ENCODE peak calls at places on chromosome 17, in five cellular contexts. One of them, this sample, is unnamed.

GRCh38 chr17:17774009-17774881 is 62.5 kb downstream of the SREBF1 start:
- DNase-seq in A673: no peak
- DNase-seq in GM23338: peak
- DNase-seq in kidney epithelial cell: no peak
- DNase-seq in heart left ventricle: peak
- DNase-seq in this sample: no peak

GRCh38 chr17:49486012-49486641 is 9.0 kb upstream of the NGFR start:
- DNase-seq in GM23338: peak
- DNase-seq in kidney epithelial cell: no peak
- DNase-seq in A673: no peak
- DNase-seq in heart left ventricle: no peak
- DNase-seq in this sample: no peak

GRCh38 chr17:21127508-21128077 is 829 bp downstream of the DHRS7B start:
- DNase-seq in A673: no peak
- DNase-seq in kidney epithelial cell: no peak
- DNase-seq in GM23338: no peak
- DNase-seq in heart left ventricle: no peak
- DNase-seq in this sample: no peak

GRCh38 chr17:1773755-1774181 is 11.9 kb downstream of the SERPINF1 start:
- DNase-seq in heart left ventricle: peak
- DNase-seq in kidney epithelial cell: no peak
- DNase-seq in A673: no peak
- DNase-seq in GM23338: no peak
- DNase-seq in this sample: no peak

GRCh38 chr17:1294157-1294717 is 14.8 kb downstream of the TRARG1 start:
- DNase-seq in GM23338: no peak
- DNase-seq in A673: no peak
- DNase-seq in heart left ventricle: no peak
- DNase-seq in kidney epithelial cell: no peak
- DNase-seq in this sample: no peak

GRCh38 chr17:46977750-46978488 is 1.1 kb downstream of the RPRML start:
- DNase-seq in kidney epithelial cell: no peak
- DNase-seq in GM23338: no peak
- DNase-seq in heart left ventricle: no peak
- DNase-seq in A673: no peak
- DNase-seq in this sample: no peak

GRCh38 chr17:57455063-57455914 is 199.0 kb downstream of the MSI2 start:
- DNase-seq in kidney epithelial cell: no peak
- DNase-seq in A673: no peak
- DNase-seq in heart left ventricle: peak
- DNase-seq in GM23338: no peak
- DNase-seq in this sample: no peak

GRCh38 chr17:57861000-57861736 is 11.3 kb upstream of the MRPS23 start:
- DNase-seq in A673: peak
- DNase-seq in heart left ventricle: peak
- DNase-seq in kidney epithelial cell: no peak
- DNase-seq in GM23338: peak
- DNase-seq in this sample: no peak

DNA sequence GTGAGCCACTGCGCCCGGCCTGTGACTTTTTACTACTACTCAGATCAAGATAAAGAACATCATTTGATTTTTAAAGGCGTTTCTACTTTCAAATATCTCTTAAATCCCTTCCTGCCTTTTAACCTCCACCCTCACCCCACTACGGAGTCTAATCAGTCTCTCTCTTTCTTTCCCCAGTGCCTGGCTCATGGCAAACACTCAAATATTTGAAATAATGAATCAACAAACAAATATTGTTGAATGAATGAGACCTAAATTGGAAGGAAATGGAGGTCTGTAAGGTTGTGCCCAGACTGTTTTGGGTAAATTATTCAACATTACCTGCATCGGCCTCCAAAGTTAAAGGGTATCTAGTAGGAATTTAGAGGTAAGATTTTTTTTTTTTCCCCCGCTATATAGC is 14.7 kb downstream of the COPZ2 start:
- DNase-seq in GM23338: no peak
- DNase-seq in heart left ventricle: no peak
- DNase-seq in A673: no peak
- DNase-seq in kidney epithelial cell: no peak
- DNase-seq in this sample: no peak
- H3K4me3 ChIP-seq in GM23338: peak
- H3K4me3 ChIP-seq in heart left ventricle: no peak
- H3K4me3 ChIP-seq in A673: peak
- H3K4me3 ChIP-seq in kidney epithelial cell: no peak
- H3K4me3 ChIP-seq in this sample: peak

DNA sequence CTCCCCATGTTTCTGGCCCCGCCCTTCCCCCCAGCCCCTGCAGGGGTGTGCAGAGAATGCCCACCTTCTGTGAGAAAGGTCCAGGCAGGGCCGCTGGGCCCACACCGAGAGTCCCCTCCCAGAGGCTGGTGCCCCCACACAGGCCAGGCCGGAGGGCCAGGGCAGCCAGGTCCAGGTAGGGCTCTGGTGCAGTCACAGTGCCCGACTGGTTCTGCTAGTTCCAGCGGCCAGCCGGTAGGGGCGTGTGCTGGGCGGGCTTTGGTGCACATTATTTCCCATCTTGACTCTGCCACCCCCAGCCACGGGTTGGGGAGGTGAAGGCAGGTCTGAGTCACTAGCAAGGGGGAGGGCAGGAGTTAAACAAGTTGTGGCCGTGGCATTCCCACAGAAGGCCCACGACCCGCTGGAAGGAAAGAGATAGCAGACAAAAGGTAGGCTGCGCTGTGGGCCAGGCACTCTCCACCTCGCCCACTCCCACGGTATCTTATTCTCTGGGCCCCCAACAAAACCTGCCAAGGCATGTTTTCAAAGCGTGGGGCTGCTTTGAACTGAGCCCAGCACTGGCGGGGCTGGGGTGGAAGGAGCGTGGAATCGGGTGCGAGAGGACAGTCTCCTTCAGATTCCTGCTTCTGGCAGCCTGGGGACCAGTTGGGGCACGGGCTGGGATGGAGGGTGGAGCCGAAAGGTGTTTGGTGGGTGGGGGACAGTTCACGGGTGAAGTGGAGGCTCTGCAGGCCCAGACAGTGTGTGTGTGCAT is 1.9 kb downstream of the EPN3 start:
- DNase-seq in kidney epithelial cell: no peak
- DNase-seq in A673: no peak
- DNase-seq in heart left ventricle: no peak
- DNase-seq in GM23338: peak
- DNase-seq in this sample: no peak
- H3K4me3 ChIP-seq in kidney epithelial cell: no peak
- H3K4me3 ChIP-seq in A673: no peak
- H3K4me3 ChIP-seq in heart left ventricle: peak
- H3K4me3 ChIP-seq in GM23338: peak
- H3K4me3 ChIP-seq in this sample: peak

DNA sequence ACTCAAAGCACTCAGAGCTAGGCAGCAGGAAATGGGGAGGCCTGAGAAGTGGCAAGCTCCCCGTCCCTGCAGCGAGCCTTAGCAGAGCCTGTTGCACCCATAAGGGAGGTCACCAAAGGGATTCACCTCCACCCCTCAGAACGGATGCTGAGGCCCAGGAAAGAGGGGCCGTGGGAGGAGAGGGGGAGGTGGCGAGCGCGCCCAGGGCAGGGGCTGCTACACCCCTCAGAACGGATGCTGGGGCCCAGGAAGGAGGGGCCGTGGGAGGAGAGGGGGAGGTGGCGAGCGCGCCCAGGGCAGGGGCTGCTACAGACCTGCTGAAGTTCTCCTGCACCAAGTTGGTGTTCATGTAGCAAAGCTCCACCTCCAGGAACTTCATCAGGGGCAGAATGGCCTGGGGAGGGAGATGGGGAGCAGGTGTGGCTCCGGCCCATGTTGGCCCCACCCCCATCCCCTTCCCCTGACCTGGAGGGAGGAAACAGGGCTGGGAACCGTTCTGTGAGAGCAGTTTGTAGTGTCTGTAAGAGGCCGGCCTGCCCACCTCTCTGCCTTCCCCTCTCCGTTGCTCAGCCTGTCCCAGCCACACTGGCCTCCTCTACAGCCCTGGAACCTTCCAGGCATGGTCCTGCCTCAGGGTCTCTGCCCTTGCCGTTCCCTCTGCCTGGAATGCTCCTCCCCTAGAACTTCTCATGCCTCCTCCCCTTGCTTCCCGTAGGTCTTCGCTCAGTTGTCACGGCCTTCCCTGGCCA is 11.4 kb downstream of the UNC13D start:
- DNase-seq in GM23338: peak
- DNase-seq in kidney epithelial cell: no peak
- DNase-seq in heart left ventricle: no peak
- DNase-seq in A673: no peak
- DNase-seq in this sample: no peak
- H3K4me3 ChIP-seq in GM23338: peak
- H3K4me3 ChIP-seq in kidney epithelial cell: no peak
- H3K4me3 ChIP-seq in heart left ventricle: no peak
- H3K4me3 ChIP-seq in A673: no peak
- H3K4me3 ChIP-seq in this sample: no peak

DNA sequence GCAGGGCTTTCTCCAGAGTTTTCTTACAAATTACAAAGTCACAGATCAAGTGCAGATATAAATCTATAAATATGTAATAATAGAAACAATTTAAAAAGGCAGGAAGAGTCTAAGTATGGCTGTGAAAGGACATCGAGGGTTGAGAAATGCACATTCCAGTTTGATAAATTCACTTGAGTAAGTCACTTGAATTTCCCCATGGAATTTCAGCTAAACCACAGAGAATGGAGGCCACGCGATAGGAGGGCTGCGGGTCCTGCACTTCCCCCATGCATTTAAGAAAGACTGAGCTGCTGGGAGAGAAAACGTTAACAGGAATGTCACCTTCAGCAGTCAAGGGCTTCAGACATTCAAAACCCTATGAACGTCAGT is 6.1 kb upstream of the MXRA7 start:
- DNase-seq in kidney epithelial cell: no peak
- DNase-seq in A673: peak
- DNase-seq in GM23338: no peak
- DNase-seq in heart left ventricle: no peak
- DNase-seq in this sample: no peak
- H3K4me3 ChIP-seq in kidney epithelial cell: no peak
- H3K4me3 ChIP-seq in A673: no peak
- H3K4me3 ChIP-seq in GM23338: no peak
- H3K4me3 ChIP-seq in heart left ventricle: no peak
- H3K4me3 ChIP-seq in this sample: no peak

GRCh38 chr17:61444831-61445230 is 7.4 kb upstream of the TBX4 start:
- DNase-seq in heart left ventricle: no peak
- DNase-seq in A673: no peak
- DNase-seq in GM23338: no peak
- DNase-seq in kidney epithelial cell: no peak
- DNase-seq in this sample: no peak

GRCh38 chr17:61444075-61444474 is 8.1 kb upstream of the TBX4 start:
- DNase-seq in A673: no peak
- DNase-seq in kidney epithelial cell: no peak
- DNase-seq in GM23338: no peak
- DNase-seq in heart left ventricle: no peak
- DNase-seq in this sample: no peak

GRCh38 chr17:61449707-61450640 is 2.2 kb upstream of the TBX4 start:
- DNase-seq in GM23338: no peak
- DNase-seq in A673: no peak
- DNase-seq in heart left ventricle: no peak
- DNase-seq in kidney epithelial cell: no peak
- DNase-seq in this sample: no peak

GRCh38 chr17:61448042-61448441 is 4.2 kb upstream of the TBX4 start:
- DNase-seq in kidney epithelial cell: no peak
- DNase-seq in heart left ventricle: no peak
- DNase-seq in A673: no peak
- DNase-seq in GM23338: no peak
- DNase-seq in this sample: no peak

GRCh38 chr17:61447358-61447757 is 4.9 kb upstream of the TBX4 start:
- DNase-seq in GM23338: no peak
- DNase-seq in heart left ventricle: no peak
- DNase-seq in kidney epithelial cell: no peak
- DNase-seq in A673: no peak
- DNase-seq in this sample: no peak
- H3K4me3 ChIP-seq in GM23338: no peak
- H3K4me3 ChIP-seq in heart left ventricle: no peak
- H3K4me3 ChIP-seq in kidney epithelial cell: no peak
- H3K4me3 ChIP-seq in A673: no peak
- H3K4me3 ChIP-seq in this sample: no peak

DNA sequence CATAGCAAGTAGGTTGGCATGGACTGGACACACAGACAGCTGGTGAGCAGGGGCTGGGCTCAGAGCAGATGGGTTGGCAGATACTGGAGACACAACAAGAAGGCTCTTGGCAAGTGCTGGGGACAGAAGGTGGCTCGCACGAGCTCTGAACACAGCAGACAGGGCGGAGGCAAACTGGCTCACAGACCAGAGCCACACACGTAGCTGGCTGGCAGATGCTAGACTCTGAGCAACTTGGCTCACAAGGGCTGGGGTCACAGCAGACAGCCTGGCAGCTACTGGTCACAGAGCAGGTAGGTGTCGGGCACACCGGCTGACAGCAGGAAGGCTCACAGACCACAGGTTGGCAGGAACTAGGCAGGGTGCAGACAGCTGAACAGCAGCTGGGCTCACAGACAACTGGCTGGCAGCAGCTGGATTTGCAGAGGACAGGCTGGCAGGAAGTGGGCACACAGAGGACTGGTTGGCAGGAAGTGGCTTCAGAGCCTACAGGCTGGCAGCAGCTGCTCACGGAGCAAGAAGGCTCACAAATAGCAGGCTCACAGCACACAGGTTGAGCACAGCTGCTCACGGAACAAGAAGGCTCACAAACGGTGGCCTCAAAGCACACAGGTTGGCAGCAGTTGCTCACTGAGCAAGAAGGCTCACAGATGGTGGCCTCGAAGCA is 725 bp downstream of the KRTAP16-1 start:
- DNase-seq in heart left ventricle: peak
- DNase-seq in kidney epithelial cell: no peak
- DNase-seq in A673: no peak
- DNase-seq in GM23338: no peak
- DNase-seq in this sample: no peak
- H3K4me3 ChIP-seq in heart left ventricle: no peak
- H3K4me3 ChIP-seq in kidney epithelial cell: no peak
- H3K4me3 ChIP-seq in A673: no peak
- H3K4me3 ChIP-seq in GM23338: no peak
- H3K4me3 ChIP-seq in this sample: no peak

GRCh38 chr17:82244413-82245140 is 15.7 kb downstream of the SLC16A3 start:
- DNase-seq in A673: peak
- DNase-seq in kidney epithelial cell: no peak
- DNase-seq in GM23338: no peak
- DNase-seq in heart left ventricle: no peak
- DNase-seq in this sample: no peak
- H3K4me3 ChIP-seq in A673: no peak
- H3K4me3 ChIP-seq in kidney epithelial cell: no peak
- H3K4me3 ChIP-seq in GM23338: no peak
- H3K4me3 ChIP-seq in heart left ventricle: no peak
- H3K4me3 ChIP-seq in this sample: no peak

GRCh38 chr17:61378658-61379456 is 20.8 kb upstream of the TBX2 start:
- DNase-seq in kidney epithelial cell: no peak
- DNase-seq in A673: no peak
- DNase-seq in heart left ventricle: no peak
- DNase-seq in GM23338: no peak
- DNase-seq in this sample: no peak
- H3K4me3 ChIP-seq in kidney epithelial cell: no peak
- H3K4me3 ChIP-seq in A673: no peak
- H3K4me3 ChIP-seq in heart left ventricle: no peak
- H3K4me3 ChIP-seq in GM23338: no peak
- H3K4me3 ChIP-seq in this sample: no peak